ENCODE peak calls at places on chromosome 14, in eight cellular contexts. One of them, this sample, is unnamed.

GRCh38 chr14:64220056-64220455 is 74.1 kb downstream of the ESR2 start:
- DNase-seq in T-helper 9 cell: no peak
- DNase-seq in NCI-H1694 treated with DMSO at 0.1 percent for 48 hours: no peak
- DNase-seq in RWPE2: no peak
- DNase-seq in tibial artery: no peak
- DNase-seq in neural crest cell: no peak
- DNase-seq in HFF-Myc: no peak
- DNase-seq in stomach: no peak
- DNase-seq in this sample: no peak

GRCh38 chr14:104878582-104878981 is 13.5 kb downstream of the CEP170B start:
- DNase-seq in HFF-Myc: no peak
- DNase-seq in NCI-H1694 treated with DMSO at 0.1 percent for 48 hours: peak
- DNase-seq in T-helper 9 cell: no peak
- DNase-seq in tibial artery: no peak
- DNase-seq in RWPE2: no peak
- DNase-seq in stomach: no peak
- DNase-seq in neural crest cell: no peak
- DNase-seq in this sample: no peak

GRCh38 chr14:97143456-97143855 is 346.3 kb downstream of the VRK1 start:
- DNase-seq in neural crest cell: no peak
- DNase-seq in RWPE2: no peak
- DNase-seq in HFF-Myc: no peak
- DNase-seq in T-helper 9 cell: no peak
- DNase-seq in tibial artery: no peak
- DNase-seq in NCI-H1694 treated with DMSO at 0.1 percent for 48 hours: no peak
- DNase-seq in stomach: no peak
- DNase-seq in this sample: no peak

GRCh38 chr14:81946808-81947798 is 413.4 kb upstream of the SEL1L start:
- DNase-seq in tibial artery: no peak
- DNase-seq in NCI-H1694 treated with DMSO at 0.1 percent for 48 hours: no peak
- DNase-seq in HFF-Myc: no peak
- DNase-seq in neural crest cell: no peak
- DNase-seq in stomach: no peak
- DNase-seq in T-helper 9 cell: no peak
- DNase-seq in RWPE2: no peak
- DNase-seq in this sample: no peak

GRCh38 chr14:62002636-62003035 is 240.4 kb downstream of the SNAPC1 start:
- DNase-seq in RWPE2: no peak
- DNase-seq in tibial artery: no peak
- DNase-seq in T-helper 9 cell: no peak
- DNase-seq in neural crest cell: no peak
- DNase-seq in HFF-Myc: no peak
- DNase-seq in NCI-H1694 treated with DMSO at 0.1 percent for 48 hours: no peak
- DNase-seq in stomach: no peak
- DNase-seq in this sample: no peak

GRCh38 chr14:30214014-30214413 is 286.4 kb upstream of the PRKD1 start:
- DNase-seq in HFF-Myc: no peak
- DNase-seq in NCI-H1694 treated with DMSO at 0.1 percent for 48 hours: no peak
- DNase-seq in stomach: no peak
- DNase-seq in neural crest cell: no peak
- DNase-seq in RWPE2: no peak
- DNase-seq in tibial artery: no peak
- DNase-seq in T-helper 9 cell: no peak
- DNase-seq in this sample: no peak

GRCh38 chr14:99511421-99512109 is 30.4 kb downstream of the CCNK start:
- DNase-seq in tibial artery: peak
- DNase-seq in neural crest cell: no peak
- DNase-seq in NCI-H1694 treated with DMSO at 0.1 percent for 48 hours: no peak
- DNase-seq in T-helper 9 cell: no peak
- DNase-seq in stomach: no peak
- DNase-seq in HFF-Myc: no peak
- DNase-seq in RWPE2: no peak
- DNase-seq in this sample: no peak

GRCh38 chr14:20604291-20604690 is 13.1 kb upstream of the RNASE12 start:
- DNase-seq in RWPE2: no peak
- DNase-seq in tibial artery: no peak
- DNase-seq in T-helper 9 cell: no peak
- DNase-seq in neural crest cell: no peak
- DNase-seq in NCI-H1694 treated with DMSO at 0.1 percent for 48 hours: peak
- DNase-seq in stomach: no peak
- DNase-seq in HFF-Myc: no peak
- DNase-seq in this sample: no peak

GRCh38 chr14:60166144-60166543 is 946 bp upstream of the DHRS7 start:
- DNase-seq in NCI-H1694 treated with DMSO at 0.1 percent for 48 hours: no peak
- DNase-seq in RWPE2: no peak
- DNase-seq in neural crest cell: no peak
- DNase-seq in tibial artery: no peak
- DNase-seq in HFF-Myc: no peak
- DNase-seq in T-helper 9 cell: no peak
- DNase-seq in stomach: no peak
- DNase-seq in this sample: no peak

GRCh38 chr14:70118064-70118463 is 70.7 kb downstream of the SLC8A3 start:
- DNase-seq in tibial artery: no peak
- DNase-seq in stomach: no peak
- DNase-seq in neural crest cell: no peak
- DNase-seq in HFF-Myc: no peak
- DNase-seq in RWPE2: no peak
- DNase-seq in T-helper 9 cell: no peak
- DNase-seq in NCI-H1694 treated with DMSO at 0.1 percent for 48 hours: no peak
- DNase-seq in this sample: no peak

GRCh38 chr14:61321385-61322010 is at the start of gene PRKCH:
- DNase-seq in HFF-Myc: no peak
- DNase-seq in tibial artery: peak
- DNase-seq in neural crest cell: peak
- DNase-seq in T-helper 9 cell: peak
- DNase-seq in RWPE2: peak
- DNase-seq in stomach: peak
- DNase-seq in NCI-H1694 treated with DMSO at 0.1 percent for 48 hours: peak
- DNase-seq in this sample: peak

GRCh38 chr14:101198398-101199027 is 295.0 kb upstream of the RTL1 start:
- DNase-seq in HFF-Myc: no peak
- DNase-seq in RWPE2: peak
- DNase-seq in neural crest cell: no peak
- DNase-seq in T-helper 9 cell: no peak
- DNase-seq in NCI-H1694 treated with DMSO at 0.1 percent for 48 hours: no peak
- DNase-seq in stomach: peak
- DNase-seq in tibial artery: no peak
- DNase-seq in this sample: no peak

GRCh38 chr14:28982228-28982627 is 215.6 kb downstream of the FOXG1 start:
- DNase-seq in HFF-Myc: no peak
- DNase-seq in T-helper 9 cell: no peak
- DNase-seq in RWPE2: no peak
- DNase-seq in NCI-H1694 treated with DMSO at 0.1 percent for 48 hours: no peak
- DNase-seq in tibial artery: no peak
- DNase-seq in stomach: no peak
- DNase-seq in neural crest cell: no peak
- DNase-seq in this sample: no peak

GRCh38 chr14:23345987-23346692 is 6.5 kb downstream of the SLC22A17 start:
- DNase-seq in HFF-Myc: no peak
- DNase-seq in stomach: no peak
- DNase-seq in neural crest cell: no peak
- DNase-seq in NCI-H1694 treated with DMSO at 0.1 percent for 48 hours: no peak
- DNase-seq in tibial artery: no peak
- DNase-seq in T-helper 9 cell: no peak
- DNase-seq in RWPE2: no peak
- DNase-seq in this sample: no peak

GRCh38 chr14:99173086-99173485 is 98.9 kb downstream of the BCL11B start:
- DNase-seq in tibial artery: no peak
- DNase-seq in stomach: peak
- DNase-seq in T-helper 9 cell: no peak
- DNase-seq in RWPE2: peak
- DNase-seq in HFF-Myc: no peak
- DNase-seq in NCI-H1694 treated with DMSO at 0.1 percent for 48 hours: no peak
- DNase-seq in neural crest cell: no peak
- DNase-seq in this sample: no peak

GRCh38 chr14:51582437-51582836 is 69.3 kb upstream of the FRMD6 start:
- DNase-seq in NCI-H1694 treated with DMSO at 0.1 percent for 48 hours: no peak
- DNase-seq in stomach: no peak
- DNase-seq in HFF-Myc: no peak
- DNase-seq in RWPE2: no peak
- DNase-seq in T-helper 9 cell: no peak
- DNase-seq in neural crest cell: no peak
- DNase-seq in tibial artery: no peak
- DNase-seq in this sample: no peak

GRCh38 chr14:58690801-58691516 is 53.2 kb downstream of the DACT1 start:
- DNase-seq in HFF-Myc: no peak
- DNase-seq in NCI-H1694 treated with DMSO at 0.1 percent for 48 hours: no peak
- DNase-seq in T-helper 9 cell: no peak
- DNase-seq in tibial artery: no peak
- DNase-seq in stomach: peak
- DNase-seq in neural crest cell: no peak
- DNase-seq in RWPE2: no peak
- DNase-seq in this sample: no peak

GRCh38 chr14:82855912-82856381 is 1322.3 kb upstream of the SEL1L start:
- DNase-seq in T-helper 9 cell: no peak
- DNase-seq in NCI-H1694 treated with DMSO at 0.1 percent for 48 hours: peak
- DNase-seq in RWPE2: no peak
- DNase-seq in stomach: no peak
- DNase-seq in tibial artery: no peak
- DNase-seq in neural crest cell: no peak
- DNase-seq in HFF-Myc: no peak
- DNase-seq in this sample: peak

GRCh38 chr14:31596691-31597090 is 35.5 kb downstream of the NUBPL start:
- DNase-seq in T-helper 9 cell: no peak
- DNase-seq in HFF-Myc: no peak
- DNase-seq in stomach: no peak
- DNase-seq in NCI-H1694 treated with DMSO at 0.1 percent for 48 hours: no peak
- DNase-seq in neural crest cell: no peak
- DNase-seq in tibial artery: no peak
- DNase-seq in RWPE2: no peak
- DNase-seq in this sample: no peak

GRCh38 chr14:99649219-99649618 is 4.3 kb downstream of the HHIPL1 start:
- DNase-seq in T-helper 9 cell: no peak
- DNase-seq in RWPE2: no peak
- DNase-seq in HFF-Myc: no peak
- DNase-seq in stomach: no peak
- DNase-seq in neural crest cell: no peak
- DNase-seq in NCI-H1694 treated with DMSO at 0.1 percent for 48 hours: no peak
- DNase-seq in tibial artery: no peak
- DNase-seq in this sample: no peak